ENCODE peak calls at places on chromosome 18, in six cellular contexts. One of them, this sample, is unnamed.

GRCh38 chr18:77206676-77207370 is 42.8 kb upstream of the GALR1 start:
- DNase-seq in osteoblast: peak
- DNase-seq in NCI-H1105 treated with DMSO at 0.1 percent for 48 hours: no peak
- DNase-seq in NCI-H345: no peak
- DNase-seq in AG08395: peak
- DNase-seq in MV-4-11: no peak
- DNase-seq in this sample: peak

GRCh38 chr18:41144444-41144843 is 810.6 kb upstream of the PIK3C3 start:
- DNase-seq in osteoblast: no peak
- DNase-seq in NCI-H1105 treated with DMSO at 0.1 percent for 48 hours: no peak
- DNase-seq in NCI-H345: no peak
- DNase-seq in AG08395: peak
- DNase-seq in MV-4-11: no peak
- DNase-seq in this sample: no peak

GRCh38 chr18:6920099-6920955 is 190.8 kb downstream of the ARHGAP28 start:
- DNase-seq in osteoblast: peak
- DNase-seq in NCI-H1105 treated with DMSO at 0.1 percent for 48 hours: no peak
- DNase-seq in NCI-H345: peak
- DNase-seq in AG08395: peak
- DNase-seq in MV-4-11: peak
- DNase-seq in this sample: peak

GRCh38 chr18:3012306-3012919 is 531 bp downstream of the LPIN2 start:
- DNase-seq in osteoblast: peak
- DNase-seq in NCI-H1105 treated with DMSO at 0.1 percent for 48 hours: peak
- DNase-seq in NCI-H345: peak
- DNase-seq in AG08395: peak
- DNase-seq in MV-4-11: no peak
- DNase-seq in this sample: peak

GRCh38 chr18:12308386-12309100 is 502 bp downstream of the TUBB6 start:
- DNase-seq in osteoblast: peak
- DNase-seq in NCI-H1105 treated with DMSO at 0.1 percent for 48 hours: no peak
- DNase-seq in NCI-H345: no peak
- DNase-seq in AG08395: peak
- DNase-seq in MV-4-11: peak
- DNase-seq in this sample: peak

GRCh38 chr18:75544051-75544481 is 116.6 kb upstream of the SMIM21 start:
- DNase-seq in osteoblast: no peak
- DNase-seq in NCI-H1105 treated with DMSO at 0.1 percent for 48 hours: no peak
- DNase-seq in NCI-H345: no peak
- DNase-seq in AG08395: peak
- DNase-seq in MV-4-11: no peak
- DNase-seq in this sample: no peak

GRCh38 chr18:13213036-13213795 is 5.3 kb upstream of the LDLRAD4 start:
- DNase-seq in osteoblast: no peak
- DNase-seq in NCI-H1105 treated with DMSO at 0.1 percent for 48 hours: no peak
- DNase-seq in NCI-H345: no peak
- DNase-seq in AG08395: no peak
- DNase-seq in MV-4-11: no peak
- DNase-seq in this sample: no peak

GRCh38 chr18:45566025-45566740 is 49.1 kb upstream of the SLC14A2 start:
- DNase-seq in osteoblast: no peak
- DNase-seq in NCI-H1105 treated with DMSO at 0.1 percent for 48 hours: no peak
- DNase-seq in NCI-H345: no peak
- DNase-seq in AG08395: peak
- DNase-seq in MV-4-11: no peak
- DNase-seq in this sample: no peak

GRCh38 chr18:41128126-41128525 is 826.9 kb upstream of the PIK3C3 start:
- DNase-seq in osteoblast: no peak
- DNase-seq in NCI-H1105 treated with DMSO at 0.1 percent for 48 hours: no peak
- DNase-seq in NCI-H345: no peak
- DNase-seq in AG08395: no peak
- DNase-seq in MV-4-11: no peak
- DNase-seq in this sample: no peak

GRCh38 chr18:35122586-35123224 is 81.5 kb downstream of the MAPRE2 start:
- DNase-seq in osteoblast: no peak
- DNase-seq in NCI-H1105 treated with DMSO at 0.1 percent for 48 hours: no peak
- DNase-seq in NCI-H345: peak
- DNase-seq in AG08395: no peak
- DNase-seq in MV-4-11: no peak
- DNase-seq in this sample: no peak

GRCh38 chr18:54284967-54285785 is 15.9 kb downstream of the POLI start:
- DNase-seq in osteoblast: peak
- DNase-seq in NCI-H1105 treated with DMSO at 0.1 percent for 48 hours: no peak
- DNase-seq in NCI-H345: no peak
- DNase-seq in AG08395: peak
- DNase-seq in MV-4-11: peak
- DNase-seq in this sample: no peak

GRCh38 chr18:48902023-48902855 is 48.5 kb downstream of the SMAD7 start:
- DNase-seq in osteoblast: peak
- DNase-seq in NCI-H1105 treated with DMSO at 0.1 percent for 48 hours: peak
- DNase-seq in NCI-H345: peak
- DNase-seq in AG08395: peak
- DNase-seq in MV-4-11: peak
- DNase-seq in this sample: no peak

GRCh38 chr18:35345460-35345921 is 1.3 kb upstream of the ZNF24 start:
- DNase-seq in osteoblast: no peak
- DNase-seq in NCI-H1105 treated with DMSO at 0.1 percent for 48 hours: no peak
- DNase-seq in NCI-H345: peak
- DNase-seq in AG08395: no peak
- DNase-seq in MV-4-11: peak
- DNase-seq in this sample: no peak

GRCh38 chr18:57709335-57709734 is 87.7 kb upstream of the NARS1 start:
- DNase-seq in osteoblast: no peak
- DNase-seq in NCI-H1105 treated with DMSO at 0.1 percent for 48 hours: no peak
- DNase-seq in NCI-H345: no peak
- DNase-seq in AG08395: no peak
- DNase-seq in MV-4-11: no peak
- DNase-seq in this sample: no peak

GRCh38 chr18:49561377-49562193 is at the start of gene LIPG:
- DNase-seq in osteoblast: peak
- DNase-seq in NCI-H1105 treated with DMSO at 0.1 percent for 48 hours: peak
- DNase-seq in NCI-H345: peak
- DNase-seq in AG08395: peak
- DNase-seq in MV-4-11: no peak
- DNase-seq in this sample: peak

GRCh38 chr18:34222396-34223163 is 2.1 kb downstream of the NOL4 start:
- DNase-seq in osteoblast: peak
- DNase-seq in NCI-H1105 treated with DMSO at 0.1 percent for 48 hours: peak
- DNase-seq in NCI-H345: peak
- DNase-seq in AG08395: no peak
- DNase-seq in MV-4-11: no peak
- DNase-seq in this sample: no peak

GRCh38 chr18:75016025-75016717 is 192.8 kb downstream of the PTGR3 start:
- DNase-seq in osteoblast: no peak
- DNase-seq in NCI-H1105 treated with DMSO at 0.1 percent for 48 hours: no peak
- DNase-seq in NCI-H345: no peak
- DNase-seq in AG08395: no peak
- DNase-seq in MV-4-11: no peak
- DNase-seq in this sample: no peak

GRCh38 chr18:58541137-58541788 is 87.6 kb downstream of the ALPK2 start:
- DNase-seq in osteoblast: no peak
- DNase-seq in NCI-H1105 treated with DMSO at 0.1 percent for 48 hours: no peak
- DNase-seq in NCI-H345: no peak
- DNase-seq in AG08395: no peak
- DNase-seq in MV-4-11: peak
- DNase-seq in this sample: peak

GRCh38 chr18:1559563-1559962 is 654.9 kb downstream of the ADCYAP1 start:
- DNase-seq in osteoblast: peak
- DNase-seq in NCI-H1105 treated with DMSO at 0.1 percent for 48 hours: no peak
- DNase-seq in NCI-H345: no peak
- DNase-seq in AG08395: no peak
- DNase-seq in MV-4-11: no peak
- DNase-seq in this sample: peak

GRCh38 chr18:5451130-5451529 is 92.7 kb downstream of the EPB41L3 start:
- DNase-seq in osteoblast: no peak
- DNase-seq in NCI-H1105 treated with DMSO at 0.1 percent for 48 hours: no peak
- DNase-seq in NCI-H345: no peak
- DNase-seq in AG08395: no peak
- DNase-seq in MV-4-11: no peak
- DNase-seq in this sample: no peak

GRCh38 chr18:62717850-62718229 is 2.5 kb downstream of the PHLPP1 start:
- DNase-seq in osteoblast: no peak
- DNase-seq in NCI-H1105 treated with DMSO at 0.1 percent for 48 hours: no peak
- DNase-seq in NCI-H345: no peak
- DNase-seq in AG08395: no peak
- DNase-seq in MV-4-11: peak
- DNase-seq in this sample: peak

GRCh38 chr18:59268722-59269562 is 4.3 kb downstream of the RAX start:
- DNase-seq in osteoblast: peak
- DNase-seq in NCI-H1105 treated with DMSO at 0.1 percent for 48 hours: peak
- DNase-seq in NCI-H345: peak
- DNase-seq in AG08395: peak
- DNase-seq in MV-4-11: no peak
- DNase-seq in this sample: peak

GRCh38 chr18:70462078-70462439 is 173.2 kb downstream of the SOCS6 start:
- DNase-seq in osteoblast: no peak
- DNase-seq in NCI-H1105 treated with DMSO at 0.1 percent for 48 hours: no peak
- DNase-seq in NCI-H345: no peak
- DNase-seq in AG08395: no peak
- DNase-seq in MV-4-11: peak
- DNase-seq in this sample: peak

GRCh38 chr18:79047556-79048244 is 21.5 kb upstream of the ATP9B start:
- DNase-seq in osteoblast: no peak
- DNase-seq in NCI-H1105 treated with DMSO at 0.1 percent for 48 hours: no peak
- DNase-seq in NCI-H345: no peak
- DNase-seq in AG08395: no peak
- DNase-seq in MV-4-11: peak
- DNase-seq in this sample: peak

GRCh38 chr18:74288730-74289129 is 3.0 kb downstream of the CYB5A start:
- DNase-seq in osteoblast: no peak
- DNase-seq in NCI-H1105 treated with DMSO at 0.1 percent for 48 hours: no peak
- DNase-seq in NCI-H345: no peak
- DNase-seq in AG08395: no peak
- DNase-seq in MV-4-11: no peak
- DNase-seq in this sample: no peak

GRCh38 chr18:37487400-37487831 is 78.2 kb downstream of the CELF4 start:
- DNase-seq in osteoblast: peak
- DNase-seq in NCI-H1105 treated with DMSO at 0.1 percent for 48 hours: no peak
- DNase-seq in NCI-H345: no peak
- DNase-seq in AG08395: no peak
- DNase-seq in MV-4-11: no peak
- DNase-seq in this sample: no peak

GRCh38 chr18:9827856-9828793 is 57.6 kb upstream of the TXNDC2 start:
- DNase-seq in osteoblast: peak
- DNase-seq in NCI-H1105 treated with DMSO at 0.1 percent for 48 hours: no peak
- DNase-seq in NCI-H345: no peak
- DNase-seq in AG08395: peak
- DNase-seq in MV-4-11: peak
- DNase-seq in this sample: peak

GRCh38 chr18:43531438-43531837 is 254.1 kb upstream of the SYT4 start:
- DNase-seq in osteoblast: no peak
- DNase-seq in NCI-H1105 treated with DMSO at 0.1 percent for 48 hours: no peak
- DNase-seq in NCI-H345: no peak
- DNase-seq in AG08395: no peak
- DNase-seq in MV-4-11: no peak
- DNase-seq in this sample: no peak

GRCh38 chr18:25066536-25066935 is 285.4 kb downstream of the ZNF521 start:
- DNase-seq in osteoblast: no peak
- DNase-seq in NCI-H1105 treated with DMSO at 0.1 percent for 48 hours: no peak
- DNase-seq in NCI-H345: no peak
- DNase-seq in AG08395: peak
- DNase-seq in MV-4-11: no peak
- DNase-seq in this sample: no peak

GRCh38 chr18:26909599-26910290 is 44.2 kb upstream of the AQP4 start:
- DNase-seq in osteoblast: no peak
- DNase-seq in NCI-H1105 treated with DMSO at 0.1 percent for 48 hours: no peak
- DNase-seq in NCI-H345: no peak
- DNase-seq in AG08395: no peak
- DNase-seq in MV-4-11: no peak
- DNase-seq in this sample: no peak

GRCh38 chr18:45730832-45731545 is 7.0 kb downstream of the SLC14A1 start:
- DNase-seq in osteoblast: no peak
- DNase-seq in NCI-H1105 treated with DMSO at 0.1 percent for 48 hours: no peak
- DNase-seq in NCI-H345: no peak
- DNase-seq in AG08395: peak
- DNase-seq in MV-4-11: no peak
- DNase-seq in this sample: no peak

GRCh38 chr18:50143891-50144290 is 51.1 kb downstream of the MYO5B start:
- DNase-seq in osteoblast: no peak
- DNase-seq in NCI-H1105 treated with DMSO at 0.1 percent for 48 hours: no peak
- DNase-seq in NCI-H345: no peak
- DNase-seq in AG08395: no peak
- DNase-seq in MV-4-11: no peak
- DNase-seq in this sample: no peak

GRCh38 chr18:25453556-25454269 is 101.7 kb upstream of the ZNF521 start:
- DNase-seq in osteoblast: no peak
- DNase-seq in NCI-H1105 treated with DMSO at 0.1 percent for 48 hours: no peak
- DNase-seq in NCI-H345: no peak
- DNase-seq in AG08395: peak
- DNase-seq in MV-4-11: no peak
- DNase-seq in this sample: no peak

GRCh38 chr18:58004317-58004716 is 39.7 kb upstream of the NEDD4L start:
- DNase-seq in osteoblast: no peak
- DNase-seq in NCI-H1105 treated with DMSO at 0.1 percent for 48 hours: no peak
- DNase-seq in NCI-H345: no peak
- DNase-seq in AG08395: peak
- DNase-seq in MV-4-11: no peak
- DNase-seq in this sample: no peak

GRCh38 chr18:74331404-74331803 is 15.8 kb downstream of the C18orf63 start:
- DNase-seq in osteoblast: no peak
- DNase-seq in NCI-H1105 treated with DMSO at 0.1 percent for 48 hours: peak
- DNase-seq in NCI-H345: no peak
- DNase-seq in AG08395: peak
- DNase-seq in MV-4-11: peak
- DNase-seq in this sample: peak

GRCh38 chr18:28432350-28432749 is 255.4 kb upstream of the CDH2 start:
- DNase-seq in osteoblast: no peak
- DNase-seq in NCI-H1105 treated with DMSO at 0.1 percent for 48 hours: no peak
- DNase-seq in NCI-H345: no peak
- DNase-seq in AG08395: no peak
- DNase-seq in MV-4-11: no peak
- DNase-seq in this sample: no peak

GRCh38 chr18:23243178-23243577 is 107.9 kb downstream of the CABLES1 start:
- DNase-seq in osteoblast: peak
- DNase-seq in NCI-H1105 treated with DMSO at 0.1 percent for 48 hours: peak
- DNase-seq in NCI-H345: peak
- DNase-seq in AG08395: no peak
- DNase-seq in MV-4-11: peak
- DNase-seq in this sample: peak

GRCh38 chr18:22223263-22223960 is 54.0 kb downstream of the GATA6 start:
- DNase-seq in osteoblast: no peak
- DNase-seq in NCI-H1105 treated with DMSO at 0.1 percent for 48 hours: peak
- DNase-seq in NCI-H345: peak
- DNase-seq in AG08395: peak
- DNase-seq in MV-4-11: peak
- DNase-seq in this sample: peak

GRCh38 chr18:11518788-11519685 is 90.4 kb upstream of the SLC35G4 start:
- DNase-seq in osteoblast: no peak
- DNase-seq in NCI-H1105 treated with DMSO at 0.1 percent for 48 hours: peak
- DNase-seq in NCI-H345: peak
- DNase-seq in AG08395: peak
- DNase-seq in MV-4-11: peak
- DNase-seq in this sample: peak

GRCh38 chr18:56550121-56550520 is 88.3 kb downstream of the TXNL1 start:
- DNase-seq in osteoblast: no peak
- DNase-seq in NCI-H1105 treated with DMSO at 0.1 percent for 48 hours: no peak
- DNase-seq in NCI-H345: no peak
- DNase-seq in AG08395: no peak
- DNase-seq in MV-4-11: no peak
- DNase-seq in this sample: no peak

This sample was measured in NB4.